ENCODE peak calls at places on chromosome 16, in nine cellular contexts. A is CD8-positive, alpha-beta T cell; C is activated T-helper 1 cell treated with anti-CD3 and anti-CD28 coated beads, Interleukin-2, amount 50 U/mL, for 16 hours; D is ascending aorta; U is brain microvascular endothelial cell; E is hypothalamus; K is AG08396; T is AG04450; Y is EL. I is an unnamed sample.

GRCh38 chr16:14502932-14503741 is 126.9 kb downstream of the PARN start:
- DNase-seq in E (no peak), K (no peak), T (peak; percentile 27), U (peak; percentile 33), C (no peak), D (no peak), Y (peak; percentile 39), A (no peak), I (peak; percentile 98)

GRCh38 chr16:82694239-82694874 is 67.6 kb downstream of the CDH13 start:
- DNase-seq in T (no peak), Y (peak; percentile 88), E (no peak), K (peak; percentile 18), C (no peak), U (peak; percentile 61), D (no peak), A (no peak), I (peak; percentile 65)

GRCh38 chr16:30521873-30522641 is 4.3 kb downstream of the ZNF768 start:
- DNase-seq in Y (no peak), E (no peak), D (no peak), U (no peak), C (no peak), T (no peak), K (no peak), A (no peak), I (no peak)

GRCh38 chr16:9258423-9259051 is 167.1 kb downstream of the HAPSTR1 start:
- DNase-seq in E (peak; percentile 15), T (no peak), C (no peak), D (no peak), Y (peak; percentile 19), K (peak; percentile 29), A (no peak), U (peak; percentile 17), I (peak; percentile 9)

GRCh38 chr16:50047864-50048263 is 17.9 kb upstream of the HEATR3 start:
- DNase-seq in A (no peak), D (no peak), Y (no peak), C (no peak), U (no peak), T (no peak), E (no peak), K (no peak), I (no peak)

GRCh38 chr16:68707341-68708152 is 29.5 kb upstream of the CDH1 start:
- DNase-seq in A (no peak), D (no peak), U (peak; percentile 27), Y (peak; percentile 73), E (no peak), T (no peak), C (no peak), K (peak; percentile 28), I (peak; percentile 91)

GRCh38 chr16:85227924-85228462 is 115.7 kb upstream of the CIBAR2 start:
- DNase-seq in T (no peak), K (peak; percentile 89), Y (peak; percentile 56), C (no peak), E (no peak), A (no peak), U (peak; percentile 72), D (no peak), I (peak; percentile 38)

GRCh38 chr16:65698943-65699342 is 577.1 kb upstream of the CDH11 start:
- DNase-seq in T (no peak), Y (peak; percentile 4), U (peak; percentile 62), A (no peak), K (no peak), E (no peak), C (no peak), D (no peak), I (no peak)

I was measured in bronchial epithelial cell.